ENCODE peak calls at places on chromosomes 7 and 10, in six cellular contexts. I, M, J, V, O and E are unnamed samples.

GRCh38 chr10:30170814-30171213 is 111.4 kb upstream of the JCAD start:
- DNase-seq in I (peak; percentile 85), M (no peak), J (no peak), O (no peak), V (no peak), E (no peak)

GRCh38 chr7:158975526-158976467 is 119.4 kb downstream of the DYNC2I1 start:
- DNase-seq in I (no peak), O (peak; percentile 70), J (no peak), M (no peak), V (no peak), E (no peak)

GRCh38 chr7:47502240-47502877 is 79.6 kb downstream of the TNS3 start:
- DNase-seq in I (no peak), J (no peak), V (peak; percentile 59), O (no peak), M (no peak), E (no peak)

GRCh38 chr10:84204610-84205009 is 10.3 kb downstream of the CDHR1 start:
- DNase-seq in V (peak; percentile 53), M (no peak), J (no peak), O (no peak), I (no peak), E (no peak)

GRCh38 chr10:80493482-80494021 is 39.4 kb downstream of the TSPAN14 start:
- DNase-seq in I (peak; percentile 80), M (no peak), V (no peak), J (no peak), O (peak; percentile 91), E (no peak)

GRCh38 chr7:134750083-134751062 is 29.1 kb upstream of the CALD1 start:
- DNase-seq in O (peak; percentile 57), M (peak; percentile 56), I (peak; percentile 65), J (no peak), V (no peak), E (peak; percentile 90)

GRCh38 chr7:84328571-84328970 is 134.0 kb upstream of the SEMA3A start:
- DNase-seq in V (no peak), J (no peak), O (no peak), I (no peak), M (no peak), E (no peak)

GRCh38 chr10:47329905-47330304 is 7.7 kb downstream of the GDF2 start:
- DNase-seq in J (no peak), O (no peak), M (no peak), V (no peak), I (no peak), E (no peak)

GRCh38 chr7:21844742-21845141 is 101.0 kb downstream of the CDCA7L start:
- DNase-seq in I (peak; percentile 6), M (no peak), J (no peak), O (no peak), V (no peak), E (no peak)

GRCh38 chr7:147498081-147498480 is 1092.5 kb upstream of the C7orf33 start:
- DNase-seq in J (no peak), O (no peak), M (no peak), V (no peak), I (peak; percentile 81), E (no peak)

GRCh38 chr7:34787586-34787985 is 129.6 kb downstream of the NPSR1 start:
- DNase-seq in J (no peak), I (no peak), M (no peak), O (no peak), V (no peak), E (no peak)

GRCh38 chr10:106571216-106571954 is 593.1 kb downstream of the SORCS1 start:
- DNase-seq in O (peak; percentile 82), J (no peak), I (peak; percentile 73), V (no peak), M (peak; percentile 5), E (peak; percentile 59)

GRCh38 chr7:82204694-82205093 is 238.9 kb downstream of the CACNA2D1 start:
- DNase-seq in O (no peak), J (peak; percentile 37), V (no peak), I (peak; percentile 72), M (no peak), E (no peak)

GRCh38 chr10:23157239-23157661 is 34.9 kb upstream of the PTF1A start:
- DNase-seq in I (no peak), V (no peak), J (no peak), O (no peak), M (no peak), E (no peak)

GRCh38 chr10:113950268-113950667 is 93.4 kb upstream of the ADRB1 start:
- DNase-seq in I (no peak), V (no peak), O (no peak), J (no peak), M (no peak), E (no peak)

GRCh38 chr10:113945075-113945686 is 90.7 kb downstream of the NHLRC2 start:
- DNase-seq in J (no peak), V (no peak), M (no peak), O (peak; percentile 55), I (peak; percentile 36), E (no peak)

GRCh38 chr10:113945687-113946085 is 91.2 kb downstream of the NHLRC2 start:
- DNase-seq in O (no peak), V (no peak), I (no peak), J (no peak), M (no peak), E (no peak)

GRCh38 chr10:113947138-113948011 is 92.9 kb downstream of the NHLRC2 start:
- DNase-seq in J (no peak), V (no peak), O (no peak), I (no peak), M (no peak), E (no peak)
- H3K27ac ChIP-seq in J (peak overlapping the region; percentile 58), V (no peak overlapping the region), O (no peak overlapping the region), I (no peak overlapping the region), M (no peak overlapping the region), E (no peak overlapping the region)

GRCh38 chr7:51660516-51660915 is 343.9 kb upstream of the COBL start:
- DNase-seq in O (no peak), V (no peak), J (no peak), I (no peak), M (no peak), E (no peak)
- H3K27ac ChIP-seq in O (no peak overlapping the region), V (no peak overlapping the region), J (no peak overlapping the region), I (no peak overlapping the region), M (no peak overlapping the region), E (no peak overlapping the region)

DNA sequence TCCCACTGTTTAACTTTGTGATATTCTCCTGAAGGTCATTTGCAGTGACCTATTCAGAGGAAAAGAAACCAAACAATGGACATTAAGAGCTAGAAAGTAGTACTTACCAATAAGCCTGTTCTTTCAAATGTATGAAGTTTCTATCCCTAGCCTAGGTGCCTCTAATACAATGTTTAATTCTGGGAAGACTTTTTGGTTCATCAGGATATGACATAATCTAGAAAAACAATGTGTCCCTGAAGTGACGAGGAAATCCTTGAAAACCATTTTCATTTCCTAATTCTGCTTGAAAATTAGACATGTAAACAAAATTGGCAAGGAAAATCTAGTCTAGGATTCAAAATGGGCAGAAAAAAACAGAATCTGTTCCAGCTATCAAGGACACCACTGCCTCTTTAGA is 36.1 kb downstream of the ARHGAP19 start:
- DNase-seq in I (no peak), O (no peak), J (no peak), M (no peak), V (no peak), E (no peak)
- H3K27ac ChIP-seq in I (no peak overlapping the region), O (no peak overlapping the region), J (peak overlapping the region; percentile 51), M (no peak overlapping the region), V (peak overlapping the region; percentile 79), E (peak overlapping the region; percentile 52)

DNA sequence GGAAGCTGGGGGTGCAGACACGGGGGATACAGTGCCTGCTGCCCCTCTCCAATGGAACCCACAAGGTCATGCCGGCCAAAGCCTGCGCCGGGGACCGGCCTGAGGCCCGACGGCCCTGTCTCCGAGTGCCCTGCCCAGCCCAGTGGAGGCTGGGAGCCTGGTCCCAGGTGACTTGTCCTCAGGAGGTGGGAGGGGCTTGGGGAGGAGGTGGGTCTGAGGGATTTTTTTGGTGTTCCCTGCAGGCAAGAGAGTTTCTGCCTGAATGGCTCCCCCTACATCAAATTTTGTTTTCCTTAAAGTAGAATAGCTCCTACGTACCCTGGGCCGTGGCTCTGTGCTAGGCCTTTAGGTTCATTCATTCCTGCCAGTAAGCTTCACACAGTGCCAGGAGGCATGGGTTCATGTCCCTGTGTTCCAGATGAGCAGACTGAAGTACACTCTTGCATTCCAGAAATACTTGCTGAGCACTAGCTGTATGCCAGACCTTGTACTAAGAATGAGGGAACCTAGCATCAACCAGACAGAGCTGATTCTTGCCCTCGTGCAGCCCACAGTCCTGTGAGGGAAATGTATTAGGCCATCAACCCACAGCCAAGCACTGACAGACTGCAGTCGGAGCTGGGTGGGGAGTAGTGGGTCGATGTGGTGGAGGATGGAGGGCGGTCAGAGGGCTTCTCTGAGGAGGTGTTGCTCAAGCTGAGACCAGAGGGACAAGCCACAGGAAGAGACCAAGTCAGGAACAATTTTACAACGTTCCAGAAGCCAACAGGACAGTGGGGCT is 31.1 kb downstream of the TBATA start:
- DNase-seq in O (no peak), I (peak; percentile 27), J (no peak), M (no peak), V (peak; percentile 66), E (peak; percentile 49)
- H3K27ac ChIP-seq in O (no peak overlapping the region), I (no peak overlapping the region), J (no peak overlapping the region), M (no peak overlapping the region), V (no peak overlapping the region), E (no peak overlapping the region)

GRCh38 chr10:24501312-24501711 is 222.4 kb downstream of the ARHGAP21 start:
- DNase-seq in J (no peak), M (no peak), I (no peak), O (no peak), V (no peak), E (no peak)

GRCh38 chr10:24505759-24506158 is 217.9 kb downstream of the ARHGAP21 start:
- DNase-seq in J (no peak), I (no peak), O (peak; percentile 88), M (no peak), V (no peak), E (no peak)

GRCh38 chr10:24503627-24504320 is 219.9 kb downstream of the ARHGAP21 start:
- DNase-seq in I (peak; percentile 59), O (peak; percentile 84), M (peak; percentile 37), J (no peak), V (no peak), E (peak; percentile 90)
- H3K27ac ChIP-seq in I (no peak overlapping the region), O (peak overlapping the region; percentile 84), M (no peak overlapping the region), J (no peak overlapping the region), V (no peak overlapping the region), E (no peak overlapping the region)